ENCODE peak calls at places on chromosomes 3 and 15, in seven cellular contexts. X, R, O, F, D, N and I are unnamed samples.

GRCh38 chr3:115986555-115987207 is 363.4 kb downstream of the GAP43 start:
- DNase-seq in X (peak), R (no peak), O (peak), F (peak), D (peak), N (no peak), I (peak)

GRCh38 chr3:116863842-116864626 is 154.5 kb downstream of the TUSC7 start:
- DNase-seq in X (peak), R (no peak), O (peak), F (peak), D (peak), N (no peak), I (peak)

GRCh38 chr3:14535616-14536015 is 4.5 kb downstream of the GRIP2 start:
- DNase-seq in X (no peak), R (no peak), O (no peak), F (no peak), D (no peak), N (no peak), I (no peak)

GRCh38 chr3:147838650-147839049 is 429.5 kb downstream of the ZIC1 start:
- DNase-seq in X (no peak), R (no peak), O (peak), F (no peak), D (peak), N (no peak), I (peak)

GRCh38 chr3:20190991-20191390 is 5.0 kb upstream of the SGO1 start:
- DNase-seq in X (no peak), R (no peak), O (no peak), F (peak), D (no peak), N (no peak), I (no peak)

GRCh38 chr3:152977356-152977755 is 142.4 kb downstream of the P2RY1 start:
- DNase-seq in X (no peak), R (no peak), O (no peak), F (no peak), D (no peak), N (no peak), I (no peak)

GRCh38 chr15:44968475-44968874 is 12.0 kb downstream of the TERB2 start:
- DNase-seq in X (no peak), R (no peak), O (no peak), F (no peak), D (no peak), N (no peak), I (no peak)

GRCh38 chr3:11480663-11481298 is 162.9 kb downstream of the VGLL4 start:
- DNase-seq in X (no peak), R (no peak), O (no peak), F (peak), D (no peak), N (no peak), I (no peak)

GRCh38 chr3:182567666-182568065 is 225.6 kb upstream of the ATP11B start:
- DNase-seq in X (peak), R (no peak), O (no peak), F (peak), D (no peak), N (no peak), I (no peak)

GRCh38 chr3:152071924-152072323 is 196.8 kb upstream of the MBNL1 start:
- DNase-seq in X (peak), R (no peak), O (peak), F (no peak), D (peak), N (no peak), I (peak)

GRCh38 chr3:191792580-191792979 is 331.6 kb downstream of the PYDC2 start:
- DNase-seq in X (peak), R (no peak), O (peak), F (no peak), D (no peak), N (no peak), I (no peak)

GRCh38 chr15:22786868-22787698 is 639 bp downstream of the NIPA1 start:
- DNase-seq in X (peak), R (peak), O (peak), F (peak), D (peak), N (no peak), I (peak)

GRCh38 chr3:138455801-138456716 is 21.6 kb downstream of the ESYT3 start:
- DNase-seq in X (peak), R (no peak), O (peak), F (peak), D (no peak), N (no peak), I (peak)

GRCh38 chr15:70090436-70091291 is 7.1 kb downstream of the TLE3 start:
- DNase-seq in X (no peak), R (no peak), O (no peak), F (no peak), D (no peak), N (no peak), I (no peak)

GRCh38 chr3:160935413-160936095 is 169.6 kb downstream of the B3GALNT1 start:
- DNase-seq in X (no peak), R (no peak), O (peak), F (no peak), D (peak), N (no peak), I (no peak)

GRCh38 chr15:48318131-48318530 is 13.1 kb upstream of the DUT start:
- DNase-seq in X (no peak), R (no peak), O (no peak), F (peak), D (no peak), N (no peak), I (no peak)

GRCh38 chr3:87488725-87489124 is 212.3 kb upstream of the POU1F1 start:
- DNase-seq in X (peak), R (no peak), O (no peak), F (no peak), D (no peak), N (no peak), I (peak)

GRCh38 chr15:92719024-92719423 is 63.4 kb upstream of the FAM174B start:
- DNase-seq in X (no peak), R (no peak), O (no peak), F (no peak), D (no peak), N (no peak), I (no peak)

GRCh38 chr3:186319988-186320387 is 42.0 kb downstream of the DGKG start:
- DNase-seq in X (no peak), R (no peak), O (no peak), F (no peak), D (no peak), N (no peak), I (no peak)

GRCh38 chr15:85886345-85886935 is 91.7 kb upstream of the KLHL25 start:
- DNase-seq in X (no peak), R (no peak), O (no peak), F (no peak), D (no peak), N (no peak), I (no peak)

GRCh38 chr3:4866841-4867240 is 112.4 kb upstream of the BHLHE40 start:
- DNase-seq in X (peak), R (no peak), O (peak), F (no peak), D (no peak), N (no peak), I (peak)

GRCh38 chr15:37902126-37902525 is 32.3 kb upstream of the TMCO5A start:
- DNase-seq in X (no peak), R (no peak), O (no peak), F (no peak), D (no peak), N (no peak), I (no peak)

GRCh38 chr3:42421818-42422796 is 11.7 kb upstream of the LYZL4 start:
- DNase-seq in X (no peak), R (no peak), O (no peak), F (no peak), D (no peak), N (no peak), I (no peak)

GRCh38 chr3:11565932-11566331 is 77.8 kb downstream of the VGLL4 start:
- DNase-seq in X (no peak), R (no peak), O (no peak), F (no peak), D (no peak), N (no peak), I (no peak)

GRCh38 chr3:180804871-180805430 is 107.5 kb upstream of the FXR1 start:
- DNase-seq in X (peak), R (no peak), O (peak), F (peak), D (no peak), N (no peak), I (peak)

GRCh38 chr3:53804697-53805462 is 41.3 kb downstream of the CHDH start:
- DNase-seq in X (peak), R (no peak), O (peak), F (peak), D (no peak), N (no peak), I (peak)

GRCh38 chr15:85757939-85758654 is 36.6 kb downstream of the KLHL25 start:
- DNase-seq in X (no peak), R (no peak), O (no peak), F (no peak), D (no peak), N (no peak), I (no peak)

GRCh38 chr3:47854267-47854666 is 51.3 kb downstream of the DHX30 start:
- DNase-seq in X (no peak), R (no peak), O (no peak), F (no peak), D (no peak), N (no peak), I (no peak)

GRCh38 chr3:51538459-51539290 is at the start of gene RAD54L2:
- DNase-seq in X (peak), R (peak), O (peak), F (peak), D (peak), N (peak), I (peak)
- TF ChIP-seq CTCF in X (no peak), R (peak), O (no peak), F (peak), D (no peak), N (no peak), I (no peak)

DNA sequence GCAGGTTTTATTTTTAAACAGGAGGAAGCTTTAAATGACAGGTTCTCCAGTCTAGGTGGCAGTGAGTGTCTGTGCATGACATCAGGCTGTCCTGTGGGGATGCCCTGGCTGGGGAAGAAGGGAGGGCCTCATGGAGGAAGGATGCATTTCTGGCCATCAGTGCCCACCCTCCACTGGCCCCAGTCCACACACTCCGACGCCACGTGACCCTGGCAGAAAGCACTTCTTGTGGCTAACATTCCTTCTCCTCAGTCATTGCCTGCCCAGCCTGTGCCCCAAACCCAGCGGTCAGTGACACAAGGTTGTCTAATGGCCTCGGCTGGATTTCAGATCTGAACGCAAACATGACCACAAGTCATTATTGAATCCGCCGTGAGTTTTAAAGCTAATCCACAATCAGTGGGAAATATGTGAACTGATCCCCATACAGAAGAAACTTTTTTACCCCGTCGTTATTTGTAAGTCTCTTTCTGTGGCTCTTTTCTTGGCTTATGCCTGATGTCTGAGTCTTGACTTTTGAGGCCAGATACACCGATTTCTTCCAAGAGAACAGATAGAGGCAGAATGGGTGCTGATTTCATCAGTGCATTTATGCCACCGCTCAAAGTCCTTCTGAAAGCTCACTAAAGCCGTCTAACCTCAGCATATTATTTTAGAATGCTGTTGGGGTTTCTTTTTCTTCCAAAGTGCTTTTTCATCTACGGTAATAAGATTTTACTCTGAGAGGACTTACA is 17.3 kb upstream of the LRRK1 start:
- DNase-seq in X (peak), R (no peak), O (no peak), F (peak), D (no peak), N (peak), I (peak)
- H3K4me3 ChIP-seq in X (no peak), R (no peak), O (peak), F (no peak), D (no peak), N (peak), I (peak)

GRCh38 chr15:51253385-51253784 is 85.0 kb downstream of the CYP19A1 start:
- DNase-seq in X (no peak), R (no peak), O (no peak), F (no peak), D (no peak), N (no peak), I (no peak)

GRCh38 chr15:51251591-51251990 is 86.8 kb downstream of the CYP19A1 start:
- DNase-seq in X (no peak), R (no peak), O (no peak), F (peak), D (no peak), N (no peak), I (no peak)

GRCh38 chr15:51260262-51260661 is 78.1 kb downstream of the CYP19A1 start:
- DNase-seq in X (peak), R (no peak), O (peak), F (no peak), D (no peak), N (no peak), I (peak)

GRCh38 chr15:51250217-51251011 is 88.0 kb downstream of the CYP19A1 start:
- DNase-seq in X (no peak), R (no peak), O (no peak), F (peak), D (no peak), N (no peak), I (no peak)

DNA sequence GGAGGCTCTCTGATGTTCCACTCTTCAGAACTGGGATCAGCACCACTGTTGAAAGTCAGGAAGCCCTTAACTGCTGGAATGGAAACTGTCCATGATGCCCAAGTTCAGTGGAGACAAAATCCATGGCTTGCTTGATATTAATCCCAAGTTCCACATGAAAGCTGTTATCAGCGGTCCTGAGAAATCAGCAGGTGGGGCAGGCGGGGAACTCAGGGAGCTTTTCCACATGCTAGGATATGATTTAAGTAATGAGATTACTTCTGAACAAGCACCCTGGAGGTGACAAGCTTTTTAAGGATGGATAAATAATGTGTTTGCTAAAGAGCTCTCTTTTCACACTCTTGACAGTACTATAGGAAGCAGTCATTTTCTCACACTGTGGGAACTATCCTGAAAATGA is 82.9 kb downstream of the CYP19A1 start:
- DNase-seq in X (no peak), R (no peak), O (no peak), F (no peak), D (no peak), N (no peak), I (no peak)
- TF ChIP-seq CTCF in X (no peak), R (no peak), O (no peak), F (no peak), D (no peak), N (no peak), I (no peak)

DNA sequence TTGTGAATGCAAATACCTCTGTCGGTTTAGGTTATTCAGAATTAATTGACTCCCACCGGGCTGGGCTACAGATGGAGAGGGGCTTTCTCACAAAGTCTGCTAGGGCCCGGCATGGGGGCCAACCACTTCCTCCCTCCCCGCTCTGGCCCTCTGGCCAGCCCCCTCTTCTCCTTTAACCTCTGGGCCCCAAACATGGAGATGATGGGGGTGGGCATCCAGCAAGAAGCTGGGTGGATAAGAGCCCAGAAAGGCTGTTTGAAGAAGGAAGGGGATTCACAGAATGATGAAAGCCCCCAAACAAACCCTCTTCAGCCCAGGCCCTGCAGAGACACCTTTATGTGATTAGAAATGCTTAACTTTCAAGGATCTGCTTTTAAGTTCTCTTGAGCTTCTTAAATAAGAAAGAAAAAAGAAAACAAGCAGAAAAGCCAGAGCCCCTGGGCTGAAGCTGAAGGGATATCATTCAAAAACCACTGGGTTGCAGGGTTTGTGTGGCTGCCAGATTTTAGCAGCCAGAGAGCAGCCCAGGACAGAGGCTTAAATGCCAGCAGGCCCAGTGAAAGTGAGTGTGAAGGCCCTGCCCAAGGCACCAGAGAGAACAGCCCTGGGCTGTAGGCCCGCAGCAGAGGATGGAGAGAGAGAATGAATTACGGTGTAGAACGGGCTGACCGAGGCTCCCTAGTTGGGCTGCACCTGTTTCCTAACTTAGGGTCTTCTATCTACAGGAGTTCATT is 106.4 kb upstream of the BOC start:
- DNase-seq in X (no peak), R (no peak), O (no peak), F (peak), D (no peak), N (no peak), I (peak)
- H3K4me3 ChIP-seq in X (no peak), R (no peak), O (no peak), F (no peak), D (no peak), N (no peak), I (no peak)

GRCh38 chr3:98746122-98746521 is 17.0 kb upstream of the ST3GAL6 start:
- DNase-seq in X (no peak), R (no peak), O (no peak), F (no peak), D (no peak), N (no peak), I (no peak)

GRCh38 chr3:98744283-98744682 is 18.9 kb upstream of the ST3GAL6 start:
- DNase-seq in X (no peak), R (no peak), O (no peak), F (no peak), D (no peak), N (no peak), I (no peak)

GRCh38 chr3:98745718-98746117 is 17.4 kb upstream of the ST3GAL6 start:
- DNase-seq in X (no peak), R (no peak), O (no peak), F (no peak), D (no peak), N (no peak), I (no peak)

GRCh38 chr3:98750520-98750919 is 12.6 kb upstream of the ST3GAL6 start:
- DNase-seq in X (peak), R (no peak), O (no peak), F (no peak), D (no peak), N (no peak), I (no peak)

DNA sequence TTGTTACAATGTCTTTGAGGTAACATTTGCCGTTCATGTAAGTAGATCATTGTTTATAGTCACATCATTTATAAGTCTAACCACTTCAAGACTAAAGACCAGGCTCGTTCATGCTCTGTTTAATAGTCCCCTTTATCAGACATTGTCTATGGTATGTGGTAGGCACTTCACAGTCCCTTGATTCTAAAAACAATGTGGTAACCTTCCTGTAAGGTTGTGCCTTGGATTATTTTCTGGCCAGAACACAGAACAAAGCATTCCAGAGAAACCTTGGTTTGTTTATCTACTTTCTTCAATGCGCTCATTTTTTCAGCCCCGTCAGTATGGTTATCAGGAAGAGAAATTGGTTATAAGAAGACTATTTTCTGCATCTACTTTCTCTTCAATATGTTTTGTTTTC is 16.3 kb upstream of the ST3GAL6 start:
- DNase-seq in X (peak), R (no peak), O (peak), F (no peak), D (no peak), N (no peak), I (no peak)
- TF ChIP-seq CTCF in X (no peak), R (no peak), O (no peak), F (no peak), D (no peak), N (no peak), I (no peak)

GRCh38 chr3:169657351-169658124 is 6.0 kb downstream of the MECOM start:
- DNase-seq in X (no peak), R (no peak), O (no peak), F (no peak), D (no peak), N (no peak), I (peak)
- H3K4me3 ChIP-seq in X (no peak), R (no peak), O (no peak), F (no peak), D (no peak), N (no peak), I (no peak)

GRCh38 chr3:46102780-46103130 is 75.5 kb upstream of the XCR1 start:
- DNase-seq in X (no peak), R (no peak), O (no peak), F (no peak), D (no peak), N (no peak), I (no peak)
- TF ChIP-seq CTCF in X (no peak), R (no peak), O (no peak), F (no peak), D (no peak), N (no peak), I (no peak)